ENCODE peak calls at places on chromosomes 13 and 19, in seven cellular contexts. L is PC-9, X is activated B cell treated with CpG ODN at 0.5 μM for 24 hours, O is RWPE1, S is fibroblast of lung, A is right atrium auricular region, U is body of pancreas. R is an unnamed sample.

GRCh38 chr13:38952827-38953226 is 37.8 kb downstream of the STOML3 start:
- DNase-seq in L (peak), X (no peak), O (peak), S (no peak), A (no peak), U (no peak), R (no peak)

GRCh38 chr13:108322206-108322824 is 52.8 kb downstream of the TNFSF13B start:
- DNase-seq in L (no peak), X (no peak), O (peak), S (peak), A (no peak), U (no peak), R (no peak)

GRCh38 chr13:113162783-113163685 is 4.6 kb downstream of the PROZ start:
- DNase-seq in L (no peak), X (no peak), O (no peak), S (no peak), A (no peak), U (no peak), R (no peak)

GRCh38 chr13:47114030-47114429 is 217.2 kb upstream of the HTR2A start:
- DNase-seq in L (no peak), X (no peak), O (peak), S (peak), A (no peak), U (no peak), R (no peak)

GRCh38 chr13:99721606-99722384 is 220.5 kb downstream of the TM9SF2 start:
- DNase-seq in L (no peak), X (no peak), O (no peak), S (no peak), A (no peak), U (no peak), R (no peak)

GRCh38 chr19:35328851-35329285 is at the start of gene CD22:
- DNase-seq in L (no peak), X (peak), O (no peak), S (no peak), A (no peak), U (no peak), R (no peak)

GRCh38 chr19:6734096-6734696 is 3.2 kb downstream of the GPR108 start:
- DNase-seq in L (no peak), X (no peak), O (no peak), S (no peak), A (no peak), U (no peak), R (no peak)

GRCh38 chr13:32019612-32020233 is 11.9 kb upstream of the FRY start:
- DNase-seq in L (no peak), X (no peak), O (peak), S (peak), A (no peak), U (peak), R (no peak)

GRCh38 chr13:34578471-34578870 is 363.6 kb upstream of the NBEA start:
- DNase-seq in L (peak), X (no peak), O (peak), S (no peak), A (no peak), U (no peak), R (no peak)

GRCh38 chr13:99992912-99993311 is 11.3 kb downstream of the ZIC2 start:
- DNase-seq in L (peak), X (no peak), O (no peak), S (no peak), A (no peak), U (no peak), R (no peak)

GRCh38 chr19:45211751-45212381 is 33.3 kb downstream of the BLOC1S3 start:
- DNase-seq in L (no peak), X (no peak), O (no peak), S (no peak), A (peak), U (peak), R (no peak)

GRCh38 chr13:94112227-94112626 is 367.3 kb downstream of the DCT start:
- DNase-seq in L (no peak), X (no peak), O (peak), S (peak), A (no peak), U (peak), R (no peak)

GRCh38 chr19:34220472-34221063 is 33.8 kb upstream of the GARRE1 start:
- DNase-seq in L (no peak), X (peak), O (peak), S (peak), A (no peak), U (peak), R (no peak)

GRCh38 chr13:65540064-65540635 is 1690.0 kb downstream of the PCDH9 start:
- DNase-seq in L (no peak), X (no peak), O (no peak), S (no peak), A (no peak), U (no peak), R (no peak)

GRCh38 chr19:55591555-55591954 is 7.8 kb downstream of the FIZ1 start:
- DNase-seq in L (no peak), X (no peak), O (no peak), S (no peak), A (no peak), U (no peak), R (no peak)

GRCh38 chr19:12766051-12766521 is 9.3 kb downstream of the HOOK2 start:
- DNase-seq in L (peak), X (peak), O (no peak), S (peak), A (peak), U (peak), R (peak)

GRCh38 chr13:113588394-113589111 is 4.0 kb downstream of the TFDP1 start:
- DNase-seq in L (no peak), X (no peak), O (no peak), S (no peak), A (peak), U (no peak), R (peak)

GRCh38 chr19:12364391-12365093 is 941 bp downstream of the ZNF442 start:
- DNase-seq in L (no peak), X (peak), O (peak), S (peak), A (peak), U (peak), R (no peak)

GRCh38 chr13:77909827-77910226 is 8.8 kb downstream of the EDNRB start:
- DNase-seq in L (no peak), X (no peak), O (no peak), S (no peak), A (no peak), U (no peak), R (no peak)

GRCh38 chr19:28634031-28634328 is 579.0 kb downstream of the UQCRFS1 start:
- DNase-seq in L (no peak), X (no peak), O (no peak), S (no peak), A (no peak), U (no peak), R (no peak)
- TF ChIP-seq CTCF in L (no peak), X (no peak), O (peak), S (no peak), A (no peak), U (no peak), R (no peak)

DNA sequence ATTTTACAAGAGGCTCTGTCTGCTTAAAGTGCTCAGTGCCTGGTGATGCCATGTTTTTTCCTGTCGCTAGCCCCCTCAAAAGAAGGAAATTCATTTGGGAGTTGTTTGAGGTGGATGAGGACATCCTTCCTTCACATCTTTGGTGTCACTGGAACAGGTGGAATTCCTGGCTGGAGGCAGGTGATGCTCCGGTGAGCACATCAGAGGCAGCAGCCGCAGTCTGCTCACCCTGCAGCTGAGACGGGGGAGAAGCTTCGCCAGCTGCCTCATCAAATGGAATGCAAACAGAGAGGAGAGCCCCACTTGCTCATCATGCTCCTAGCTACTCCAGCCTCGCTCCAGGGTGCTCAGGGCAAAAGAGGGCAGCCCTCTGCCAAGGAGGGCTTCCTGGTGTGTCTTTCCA is 74.1 kb upstream of the UBL3 start:
- DNase-seq in L (peak), X (no peak), O (peak), S (peak), A (no peak), U (no peak), R (no peak)
- TF ChIP-seq CTCF in L (peak), X (no peak), O (peak), S (no peak), A (no peak), U (no peak), R (peak)

DNA sequence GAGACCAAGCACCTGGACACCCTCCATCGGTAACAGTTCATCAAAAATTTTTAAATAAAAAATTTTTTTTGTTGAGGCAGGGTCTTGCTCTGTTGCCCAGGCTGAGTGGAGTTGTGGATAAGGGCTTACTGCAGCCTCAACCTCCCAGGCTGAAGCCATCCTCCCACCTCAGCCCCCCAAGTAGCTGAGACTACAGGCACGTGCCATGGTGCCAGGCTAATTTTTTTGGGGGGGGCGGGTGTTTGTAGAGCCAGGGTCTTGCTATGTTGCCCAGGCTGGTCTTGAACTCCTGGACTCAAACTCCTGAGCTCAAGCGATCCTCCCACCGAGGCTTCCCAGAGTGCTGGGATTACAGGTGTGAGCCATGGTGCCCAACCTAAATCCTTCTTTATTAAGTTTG is 4.7 kb downstream of the LGALS7B start:
- DNase-seq in L (no peak), X (no peak), O (no peak), S (no peak), A (no peak), U (no peak), R (no peak)
- TF ChIP-seq CTCF in L (no peak), X (no peak), O (no peak), S (no peak), A (no peak), U (no peak), R (no peak)

GRCh38 chr13:101916108-101916757 is 463.8 kb downstream of the ITGBL1 start:
- DNase-seq in L (no peak), X (no peak), O (no peak), S (peak), A (no peak), U (peak), R (peak)
- TF ChIP-seq CTCF in L (no peak), X (no peak), O (no peak), S (peak), A (peak), U (no peak), R (peak)

GRCh38 chr19:40603071-40603718 is 2.0 kb downstream of the LTBP4 start:
- DNase-seq in L (no peak), X (no peak), O (no peak), S (no peak), A (no peak), U (no peak), R (no peak)

GRCh38 chr19:40598918-40599307 is 2.3 kb upstream of the LTBP4 start:
- DNase-seq in L (no peak), X (no peak), O (no peak), S (no peak), A (no peak), U (no peak), R (no peak)

GRCh38 chr19:40599331-40600085 is 1.7 kb upstream of the LTBP4 start:
- DNase-seq in L (no peak), X (no peak), O (no peak), S (peak), A (no peak), U (no peak), R (no peak)

GRCh38 chr19:40600086-40600917 is 867 bp upstream of the LTBP4 start:
- DNase-seq in L (no peak), X (no peak), O (no peak), S (no peak), A (no peak), U (no peak), R (no peak)

DNA sequence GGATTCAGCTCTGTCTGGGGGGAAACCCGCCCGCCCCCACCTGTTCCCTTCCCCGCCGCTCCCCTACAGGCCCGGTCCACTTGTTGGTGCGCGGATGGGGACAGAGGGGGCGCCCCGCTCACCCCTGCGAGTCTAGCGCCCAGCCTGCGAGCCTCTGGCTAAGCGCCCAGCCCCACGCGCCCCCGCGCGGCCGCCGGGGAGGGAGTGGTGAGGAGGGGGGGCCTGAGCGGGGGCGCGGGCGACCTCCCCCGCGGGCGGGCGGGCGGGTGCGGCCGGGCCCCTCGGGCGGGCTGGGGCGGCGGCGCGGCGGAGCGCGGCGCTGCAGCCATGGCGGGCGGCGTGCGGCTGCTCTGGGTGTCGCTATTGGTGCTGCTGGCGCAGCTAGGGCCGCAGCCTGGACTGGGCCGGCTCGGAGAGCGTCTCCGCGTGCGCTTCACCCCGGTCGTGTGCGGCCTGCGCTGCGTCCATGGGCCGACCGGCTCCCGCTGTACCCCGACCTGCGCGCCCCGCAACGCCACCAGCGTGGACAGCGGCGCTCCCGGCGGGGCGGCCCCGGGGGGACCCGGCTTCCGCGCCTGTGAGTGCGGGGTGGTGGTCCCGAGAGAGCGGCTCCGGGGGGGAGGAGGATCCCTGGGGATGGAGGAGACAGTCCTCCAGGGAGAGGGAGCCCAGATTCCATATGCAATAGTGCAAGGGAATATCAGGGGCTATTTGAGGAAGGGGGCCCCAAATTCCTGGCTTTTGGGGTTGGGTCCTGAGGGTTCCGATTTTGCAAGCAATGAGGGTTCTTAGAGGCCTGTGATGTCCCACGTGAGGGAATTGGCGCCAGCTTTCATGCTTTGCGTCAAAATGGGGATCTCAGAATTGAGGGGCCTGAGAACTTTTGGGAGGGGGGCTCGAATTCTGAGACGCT is at the start of gene LTBP4:
- DNase-seq in L (no peak), X (peak), O (no peak), S (peak), A (no peak), U (peak), R (no peak)
- TF ChIP-seq CTCF in L (no peak), X (no peak), O (peak), S (no peak), A (peak), U (no peak), R (no peak)

DNA sequence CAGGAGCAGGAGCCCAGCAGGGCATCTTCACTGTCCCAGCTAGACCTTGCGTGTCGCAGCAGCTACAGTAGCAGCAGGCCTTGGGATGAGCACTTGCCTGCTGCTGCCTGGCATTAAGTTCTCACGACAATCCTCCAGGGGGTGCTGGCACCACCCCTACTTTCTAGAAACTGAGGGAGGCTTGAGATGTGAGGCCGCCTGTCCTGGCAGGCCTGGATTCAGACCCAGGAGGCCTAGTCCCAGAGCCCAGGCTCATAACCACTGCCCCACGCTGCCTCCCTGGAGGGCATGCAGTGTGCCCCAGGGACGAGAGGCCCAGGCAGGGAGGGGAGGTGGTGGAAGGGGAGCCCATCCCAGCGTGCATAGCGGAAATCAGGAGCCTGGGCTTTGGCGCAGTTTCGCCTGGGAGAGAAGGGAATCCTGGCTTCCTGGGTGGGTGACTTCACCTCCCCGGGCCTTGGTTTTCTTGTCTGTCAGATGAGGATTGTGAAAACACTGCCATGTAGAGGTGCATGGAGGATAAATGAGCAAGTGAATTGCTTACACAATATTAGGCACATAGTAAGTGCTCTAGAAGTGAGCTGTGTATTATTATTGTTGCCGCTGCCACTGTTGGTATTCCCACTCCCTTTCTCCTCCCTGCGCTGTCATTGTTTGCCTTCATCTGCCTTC is 26.1 kb downstream of the PPP5C start:
- DNase-seq in L (no peak), X (no peak), O (peak), S (no peak), A (no peak), U (no peak), R (no peak)
- TF ChIP-seq CTCF in L (peak), X (no peak), O (peak), S (peak), A (no peak), U (no peak), R (peak)

DNA sequence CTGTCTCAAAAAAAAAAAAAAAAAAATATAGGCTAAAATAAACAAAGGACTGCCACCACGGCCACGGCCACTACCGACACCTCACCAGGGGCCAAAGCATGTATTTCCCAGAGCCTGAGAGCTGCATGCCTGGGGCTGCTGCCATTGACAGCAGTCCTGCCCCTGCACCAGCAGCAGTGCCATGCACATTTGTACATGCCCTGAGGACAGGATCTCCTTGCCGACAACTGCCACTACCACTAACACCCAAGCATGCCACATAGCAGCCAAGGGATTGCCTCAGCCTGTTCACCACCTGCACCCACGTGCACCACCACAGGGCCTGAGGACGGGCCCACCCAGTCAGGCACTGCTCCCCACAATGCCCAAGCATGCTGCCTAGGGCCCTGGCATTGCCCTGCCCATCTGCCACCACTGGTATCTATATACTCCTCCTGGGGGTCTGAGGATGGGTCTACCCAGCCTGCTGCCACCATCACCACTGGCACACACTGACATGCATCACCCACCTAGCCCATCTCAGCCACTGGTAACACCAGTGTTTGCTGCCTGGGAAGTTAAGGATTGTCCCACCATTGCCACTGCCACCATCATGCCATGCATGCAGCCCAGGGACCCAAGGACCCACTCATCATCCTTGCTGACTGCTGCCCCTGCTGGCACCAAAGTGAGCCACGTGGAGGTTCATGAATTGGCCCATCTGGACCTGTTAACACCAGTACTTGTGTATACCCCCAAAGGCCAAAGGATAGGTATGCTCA is 10.6 kb upstream of the NUP62 start:
- DNase-seq in L (no peak), X (no peak), O (no peak), S (no peak), A (no peak), U (no peak), R (no peak)
- TF ChIP-seq CTCF in L (no peak), X (no peak), O (no peak), S (no peak), A (no peak), U (no peak), R (no peak)

GRCh38 chr19:30577551-30578090 is 205.4 kb downstream of the ZNF536 start:
- DNase-seq in L (no peak), X (no peak), O (no peak), S (no peak), A (no peak), U (no peak), R (no peak)

GRCh38 chr19:30584121-30584520 is 211.9 kb downstream of the ZNF536 start:
- DNase-seq in L (no peak), X (no peak), O (no peak), S (no peak), A (no peak), U (no peak), R (no peak)

DNA sequence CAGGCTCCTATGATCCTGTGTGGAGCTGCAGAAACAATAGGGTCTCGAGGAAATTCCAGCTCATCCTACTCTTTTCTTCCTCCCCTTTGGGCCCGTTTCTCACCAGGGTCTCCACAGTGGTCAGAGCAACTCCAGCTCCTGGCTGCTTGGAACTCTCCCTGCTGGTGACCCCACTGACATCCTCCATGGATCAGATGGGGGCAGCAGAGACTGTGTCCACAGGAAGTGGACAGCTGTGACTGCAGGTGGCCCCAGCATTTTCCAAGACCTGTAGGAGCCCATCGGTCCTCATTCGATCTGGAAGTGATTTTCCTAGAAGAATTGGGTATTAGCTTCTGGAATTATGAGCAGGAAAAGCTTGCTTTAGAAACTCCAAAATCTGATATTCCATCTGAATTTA is 208.5 kb downstream of the ZNF536 start:
- DNase-seq in L (no peak), X (no peak), O (no peak), S (no peak), A (no peak), U (no peak), R (no peak)
- TF ChIP-seq CTCF in L (no peak), X (no peak), O (no peak), S (no peak), A (no peak), U (no peak), R (no peak)

R was measured in osteocyte.